ENCODE peak calls at places on chromosomes 3 and 15, in ten cellular contexts. B, N, V, D, X, L, J, W, Q and A are unnamed samples.

GRCh38 chr3:129226374-129226773 is 23.0 kb upstream of the COPG1 start:
- DNase-seq in L (peak), W (peak), V (no peak), J (no peak), D (no peak), Q (peak), N (no peak), X (peak), B (no peak), A (peak)

GRCh38 chr3:54321515-54321914 is 199.2 kb downstream of the CACNA2D3 start:
- DNase-seq in Q (no peak), N (no peak), B (peak), W (no peak), L (no peak), D (no peak), V (no peak), X (no peak), J (peak), A (no peak)

GRCh38 chr3:119831022-119831421 is 49.1 kb downstream of the NR1I2 start:
- DNase-seq in V (no peak), W (no peak), X (no peak), J (peak), D (no peak), N (no peak), B (no peak), Q (no peak), L (no peak), A (no peak)

GRCh38 chr3:64321747-64322146 is 96.5 kb upstream of the PRICKLE2 start:
- DNase-seq in W (peak), J (peak), D (no peak), Q (no peak), V (no peak), L (peak), N (no peak), X (no peak), B (no peak), A (no peak)

GRCh38 chr15:83327041-83327440 is 42.6 kb upstream of the BNC1 start:
- DNase-seq in V (no peak), X (no peak), D (no peak), N (no peak), W (no peak), B (no peak), J (peak), Q (no peak), L (no peak), A (no peak)

GRCh38 chr3:133209871-133210550 is 171.8 kb downstream of the TMEM108 start:
- DNase-seq in L (peak), N (no peak), Q (no peak), B (no peak), D (no peak), X (no peak), V (no peak), W (no peak), J (no peak), A (no peak)

GRCh38 chr15:45387379-45388007 is 9.1 kb upstream of the GATM start:
- DNase-seq in W (no peak), Q (no peak), X (no peak), L (no peak), D (no peak), J (no peak), N (no peak), V (no peak), B (peak), A (no peak)

GRCh38 chr3:33438284-33438668 is 1.9 kb downstream of the UBP1 start:
- DNase-seq in L (peak), V (peak), B (no peak), N (no peak), W (no peak), D (no peak), Q (no peak), X (no peak), J (peak), A (no peak)

GRCh38 chr15:48638966-48639365 is 6.5 kb downstream of the FBN1 start:
- DNase-seq in Q (no peak), X (no peak), L (no peak), J (no peak), B (no peak), D (no peak), V (no peak), N (no peak), W (no peak), A (no peak)

GRCh38 chr15:48643236-48643635 is 2.3 kb downstream of the FBN1 start:
- DNase-seq in X (no peak), D (no peak), B (no peak), L (no peak), V (no peak), W (no peak), N (no peak), J (no peak), Q (no peak), A (no peak)

GRCh38 chr15:48643776-48644497 is 1.6 kb downstream of the FBN1 start:
- DNase-seq in N (no peak), V (no peak), W (no peak), X (no peak), B (no peak), J (no peak), Q (no peak), D (no peak), L (no peak), A (no peak)

GRCh38 chr15:48642795-48643194 is 2.7 kb downstream of the FBN1 start:
- DNase-seq in N (no peak), B (no peak), D (no peak), V (no peak), Q (no peak), X (no peak), W (no peak), L (no peak), J (no peak), A (no peak)

DNA sequence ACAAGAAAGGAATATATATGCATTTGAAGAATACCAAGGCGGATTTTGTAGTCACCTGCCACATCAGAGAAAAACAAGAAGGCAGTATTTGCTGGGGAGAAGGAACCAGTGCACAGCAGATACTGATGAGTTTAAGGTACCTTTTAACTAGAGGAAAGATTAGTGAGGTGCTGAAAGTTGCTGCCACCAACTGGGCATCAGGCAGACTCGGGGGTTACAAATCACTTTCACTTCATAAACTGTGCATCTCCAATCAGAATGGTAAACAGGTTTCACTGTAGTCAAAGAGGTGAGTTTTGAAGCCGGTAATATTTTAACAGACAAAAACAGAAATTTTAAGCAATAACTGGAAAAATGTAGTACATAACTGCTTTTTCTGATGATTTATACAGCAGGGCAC is 4.1 kb downstream of the FBN1 start:
- DNase-seq in W (no peak), D (no peak), Q (no peak), N (no peak), X (no peak), J (no peak), B (no peak), L (peak), V (peak), A (no peak)
- H3K4me3 ChIP-seq in W (no peak), D (no peak), Q (peak), N (no peak), X (no peak), J (no peak), B (no peak), L (peak), V (no peak), A (no peak)

GRCh38 chr3:80997622-80998021 is 763.8 kb downstream of the GBE1 start:
- DNase-seq in Q (no peak), W (no peak), L (no peak), D (no peak), V (no peak), B (peak), J (peak), N (no peak), X (no peak), A (no peak)

GRCh38 chr3:80993241-80993945 is 768.1 kb downstream of the GBE1 start:
- DNase-seq in L (no peak), B (peak), J (no peak), Q (no peak), X (no peak), D (no peak), W (no peak), V (no peak), N (no peak), A (no peak)

GRCh38 chr3:80998022-80998421 is 763.4 kb downstream of the GBE1 start:
- DNase-seq in W (no peak), X (no peak), V (no peak), L (no peak), Q (no peak), D (no peak), N (no peak), J (no peak), B (no peak), A (no peak)

GRCh38 chr3:80994767-80995166 is 766.7 kb downstream of the GBE1 start:
- DNase-seq in L (no peak), V (no peak), X (no peak), D (no peak), W (no peak), B (no peak), N (no peak), Q (no peak), J (no peak), A (no peak)

GRCh38 chr3:80994085-80994665 is 767.3 kb downstream of the GBE1 start:
- DNase-seq in D (no peak), L (no peak), J (no peak), N (no peak), V (no peak), W (no peak), B (no peak), X (no peak), Q (no peak), A (no peak)
- H3K4me3 ChIP-seq in D (no peak), L (no peak), J (no peak), N (no peak), V (no peak), W (no peak), B (no peak), X (no peak), Q (no peak), A (no peak)

DNA sequence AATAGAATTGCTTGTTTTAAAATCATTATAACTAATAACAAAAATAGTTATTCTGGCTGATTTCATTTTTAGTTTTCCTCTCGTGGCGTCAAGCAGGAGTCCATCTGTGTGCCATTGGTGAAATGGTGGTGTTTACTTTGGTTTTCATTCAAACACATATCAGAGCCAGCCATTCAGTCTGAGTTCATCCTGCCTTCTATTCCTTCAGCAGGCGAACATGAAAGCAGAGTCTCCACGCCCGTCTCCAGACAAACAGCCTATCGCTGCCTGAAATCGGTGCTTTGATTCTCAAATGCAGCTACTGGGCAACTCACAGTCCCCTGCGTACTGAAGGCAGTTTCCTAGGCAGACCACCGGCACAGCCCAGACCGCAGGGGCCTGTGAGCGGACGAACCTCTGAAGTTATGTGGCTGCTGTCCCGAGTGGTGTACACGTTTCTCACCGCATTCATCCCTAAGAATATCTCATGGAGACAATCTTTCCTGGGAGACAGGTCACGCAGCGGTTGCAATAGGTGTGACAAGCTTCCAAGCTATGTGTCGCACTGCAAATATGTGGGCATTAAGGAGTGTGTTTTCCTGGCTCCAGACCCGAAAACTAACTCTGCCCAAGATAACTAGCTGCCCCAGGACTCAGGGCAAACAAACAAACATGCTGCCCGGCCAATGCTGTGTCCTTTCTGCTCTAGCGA is 17.0 kb upstream of the RYR3 start:
- DNase-seq in B (no peak), X (no peak), W (no peak), L (peak), J (peak), N (no peak), D (no peak), Q (no peak), V (no peak), A (no peak)
- H3K4me3 ChIP-seq in B (no peak), X (no peak), W (no peak), L (no peak), J (no peak), N (no peak), D (no peak), Q (no peak), V (no peak), A (no peak)

GRCh38 chr15:88897456-88898194 is 2.3 kb upstream of the HAPLN3 start:
- DNase-seq in X (peak), L (peak), W (peak), Q (peak), J (peak), N (no peak), D (peak), V (peak), B (peak), A (peak)
- H3K4me3 ChIP-seq in X (no peak), L (no peak), W (no peak), Q (no peak), J (no peak), N (no peak), D (peak), V (no peak), B (no peak), A (no peak)

DNA sequence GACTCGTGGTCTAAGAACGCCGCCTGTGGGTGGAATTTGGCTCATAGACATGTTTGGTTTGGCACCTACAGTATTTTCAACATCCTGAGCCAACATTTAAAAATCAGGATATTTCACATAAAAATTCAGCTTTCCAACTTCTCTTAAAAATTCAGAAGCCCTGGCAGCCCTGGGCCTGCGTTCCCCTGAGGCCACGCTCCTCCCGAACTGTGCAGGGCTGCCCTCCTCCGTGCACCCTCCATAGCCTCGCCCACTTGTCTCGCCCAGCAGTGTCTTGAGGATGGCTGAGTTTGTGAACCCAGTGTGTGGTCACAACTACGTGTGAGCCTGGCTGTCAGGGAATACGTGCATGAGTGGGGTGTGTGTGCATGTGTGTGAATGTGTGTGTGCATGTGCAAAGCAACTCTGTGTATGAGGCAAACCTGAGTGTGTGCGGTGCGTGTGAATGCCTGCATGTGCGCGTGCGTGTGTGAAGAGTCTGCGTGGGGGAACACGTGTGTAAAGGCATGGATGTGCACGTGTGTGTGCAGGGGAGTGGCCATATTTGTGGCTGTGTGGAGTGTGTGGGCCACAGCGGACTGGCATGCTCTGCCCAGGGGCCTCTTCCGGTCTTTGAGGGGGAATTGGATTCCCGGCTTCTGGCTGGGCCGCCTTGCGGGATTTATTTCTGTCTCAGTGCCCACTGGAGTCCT is 30.9 kb downstream of the PTH1R start:
- DNase-seq in D (peak), B (no peak), X (peak), L (peak), N (no peak), V (no peak), J (no peak), W (no peak), Q (no peak), A (no peak)
- H3K4me3 ChIP-seq in D (no peak), B (no peak), X (no peak), L (no peak), N (no peak), V (no peak), J (no peak), W (no peak), Q (no peak), A (no peak)

GRCh38 chr3:150082898-150083652 is 112.4 kb upstream of the PFN2 start:
- DNase-seq in X (no peak), B (no peak), V (no peak), J (no peak), W (no peak), N (no peak), D (no peak), L (no peak), Q (no peak), A (no peak)
- H3K4me3 ChIP-seq in X (no peak), B (no peak), V (no peak), J (no peak), W (no peak), N (no peak), D (no peak), L (peak), Q (peak), A (no peak)

DNA sequence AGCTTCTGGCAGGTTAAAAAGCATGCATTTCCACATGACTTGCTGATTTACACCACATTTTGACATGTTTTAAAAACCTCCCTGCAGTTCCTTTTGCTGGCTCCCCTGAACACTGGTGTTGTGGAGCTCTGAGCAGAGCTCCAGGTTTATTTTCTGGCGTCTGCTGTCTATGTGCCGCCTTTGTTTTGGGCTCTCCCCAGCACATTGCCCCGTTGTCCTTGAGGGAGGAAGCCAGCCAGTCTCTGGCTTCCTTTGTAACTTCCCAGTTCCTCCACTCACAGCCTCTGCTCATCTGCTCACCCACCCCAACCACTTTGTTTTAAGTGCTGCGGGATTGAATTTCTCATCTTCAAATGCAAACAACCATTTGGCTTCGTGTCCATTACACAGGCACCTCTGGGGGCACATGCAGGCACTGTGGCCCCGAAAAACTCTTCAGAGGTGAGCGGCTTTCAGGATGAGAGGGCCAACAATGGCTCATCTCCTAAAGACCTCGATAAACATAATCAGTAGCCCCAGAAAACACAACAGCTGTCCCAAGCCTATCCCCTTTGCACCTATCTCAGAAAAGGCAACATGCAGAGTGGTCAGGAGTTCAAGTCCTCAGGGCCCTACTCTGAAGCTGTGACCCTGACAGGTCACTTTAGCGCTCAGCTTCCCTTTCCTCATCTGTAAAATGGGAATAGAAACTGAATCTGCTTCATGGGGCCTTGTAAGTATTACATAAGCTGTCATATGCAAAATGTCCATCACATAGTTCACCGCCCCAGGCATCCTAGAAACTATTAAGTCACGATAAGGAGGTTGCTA is 1.4 kb upstream of the MEF2A start:
- DNase-seq in L (peak), N (no peak), D (no peak), Q (peak), J (peak), W (peak), X (no peak), B (no peak), V (no peak), A (no peak)
- H3K4me3 ChIP-seq in L (peak), N (peak), D (peak), Q (peak), J (no peak), W (peak), X (no peak), B (peak), V (peak), A (no peak)

DNA sequence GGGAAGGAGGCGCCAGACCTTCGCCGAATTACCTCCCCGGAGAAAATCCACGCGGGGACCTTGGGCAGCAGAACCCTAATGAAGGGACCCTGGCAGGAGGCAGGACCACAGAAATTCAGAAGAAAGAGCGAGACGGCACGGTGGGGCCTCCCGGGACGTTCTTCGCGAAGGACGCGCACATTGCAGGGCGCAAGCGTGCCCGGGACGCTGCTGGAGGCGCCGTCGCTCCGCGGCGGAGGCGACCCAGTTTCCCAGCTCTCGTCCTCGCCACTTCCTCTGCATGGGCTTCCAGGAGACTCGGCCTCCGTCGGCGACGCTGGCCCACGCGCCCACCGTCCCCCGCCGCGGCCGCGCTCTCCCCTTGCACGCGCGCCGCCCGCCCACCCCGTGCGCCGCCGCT is 31.9 kb upstream of the SMAD3 start:
- DNase-seq in L (no peak), V (no peak), W (no peak), Q (peak), X (peak), D (peak), B (no peak), J (no peak), N (no peak), A (no peak)
- H3K4me3 ChIP-seq in L (peak), V (no peak), W (peak), Q (peak), X (peak), D (peak), B (no peak), J (peak), N (peak), A (no peak)